ENCODE peak calls at places on chromosome 1, in six cellular contexts. F is SK-N-MC, W is nephron progenitor cell, Z is fibroblast of lung, Y is ecto neural progenitor cell, D is AG10803. K is an unnamed sample.

GRCh38 chr1:46183119-46183842 is 7.0 kb upstream of the P3R3URF start:
- DNase-seq in F (no peak), Y (no peak), W (no peak), Z (peak), D (peak), K (no peak)

GRCh38 chr1:77282866-77283539 is 1.2 kb downstream of the AK5 start:
- DNase-seq in W (no peak), D (no peak), F (no peak), Z (peak), Y (no peak), K (no peak)

GRCh38 chr1:154747841-154748766 is 122.0 kb downstream of the KCNN3 start:
- DNase-seq in Z (peak), D (peak), W (no peak), F (peak), Y (no peak), K (peak)

GRCh38 chr1:15965228-15965767 is 10.6 kb downstream of the ZBTB17 start:
- DNase-seq in D (peak), Z (peak), F (no peak), W (no peak), Y (no peak), K (no peak)

GRCh38 chr1:55937840-55938375 is 641.5 kb downstream of the PLPP3 start:
- DNase-seq in D (no peak), F (no peak), W (no peak), Z (no peak), Y (no peak), K (no peak)

GRCh38 chr1:28804071-28804470 is 7.9 kb upstream of the OPRD1 start:
- DNase-seq in F (no peak), Z (no peak), D (no peak), Y (peak), W (no peak), K (no peak)

GRCh38 chr1:86522230-86522629 is 24.6 kb upstream of the CLCA4 start:
- DNase-seq in Z (no peak), F (no peak), Y (no peak), D (peak), W (no peak), K (no peak)

GRCh38 chr1:119808491-119808890 is 2.8 kb downstream of the REG4 start:
- DNase-seq in Z (peak), D (peak), Y (no peak), F (no peak), W (no peak), K (peak)

GRCh38 chr1:174005032-174005431 is 17.1 kb downstream of the RC3H1 start:
- DNase-seq in W (no peak), Y (no peak), Z (no peak), F (peak), D (peak), K (no peak)

GRCh38 chr1:180270767-180271639 is 40.9 kb downstream of the LHX4 start:
- DNase-seq in Z (peak), F (no peak), W (no peak), Y (no peak), D (peak), K (peak)

GRCh38 chr1:207495816-207496792 is at the start of gene CR1:
- DNase-seq in Z (peak), D (no peak), W (peak), Y (peak), F (no peak), K (no peak)

GRCh38 chr1:244494659-244495058 is 33.6 kb downstream of the CATSPERE start:
- DNase-seq in F (no peak), Y (no peak), W (no peak), D (no peak), Z (no peak), K (no peak)

GRCh38 chr1:39525366-39526165 is 34.1 kb downstream of the BMP8A start:
- DNase-seq in W (no peak), Y (no peak), D (no peak), Z (no peak), F (no peak), K (no peak)

GRCh38 chr1:239527046-239527693 is 140.8 kb downstream of the CHRM3 start:
- DNase-seq in Z (no peak), F (no peak), Y (no peak), W (no peak), D (no peak), K (no peak)

GRCh38 chr1:204726478-204726877 is 40.9 kb upstream of the LRRN2 start:
- DNase-seq in Z (peak), Y (peak), W (no peak), D (peak), F (no peak), K (no peak)

GRCh38 chr1:87329051-87329755 is 523 bp downstream of the LMO4 start:
- DNase-seq in F (no peak), W (peak), Z (peak), D (peak), Y (peak), K (no peak)